ENCODE peak calls at places on chromosomes 11 and 22, in four cellular contexts. S is IMR-90, V is neuronal stem cell, X is mesenchymal stem cell. G is an unnamed sample.

GRCh38 chr11:20000393-20001134 is 159.7 kb downstream of the DBX1 start:
- DNase-seq in S (no peak), V (peak; percentile 87), X (peak; percentile 71), G (peak; percentile 96)

GRCh38 chr11:1194977-1195689 is 27.7 kb upstream of the MUC5B start:
- DNase-seq in S (no peak), V (no peak), X (no peak), G (no peak)

GRCh38 chr11:134684576-134684975 is 272.5 kb upstream of the B3GAT1 start:
- DNase-seq in S (no peak), V (no peak), X (no peak), G (no peak)

GRCh38 chr11:47296045-47296444 is 26.1 kb downstream of the MADD start:
- DNase-seq in S (peak; percentile 12), V (no peak), X (no peak), G (no peak)

GRCh38 chr22:46845281-46846153 is 83.1 kb downstream of the TBC1D22A start:
- DNase-seq in S (peak; percentile 63), V (no peak), X (peak; percentile 27), G (no peak)

GRCh38 chr22:23450434-23450795 is 129.7 kb downstream of the IGLL1 start:
- DNase-seq in S (no peak), V (no peak), X (no peak), G (no peak)

GRCh38 chr11:12216542-12217422 is 106.4 kb downstream of the MICAL2 start:
- DNase-seq in S (peak; percentile 36), V (no peak), X (peak; percentile 35), G (no peak)

GRCh38 chr22:29307658-29308147 is 1.3 kb downstream of the GAS2L1 start:
- DNase-seq in S (no peak), V (no peak), X (no peak), G (no peak)

GRCh38 chr22:43620197-43620596 is 191.9 kb downstream of the EFCAB6 start:
- DNase-seq in S (no peak), V (no peak), X (no peak), G (no peak)

GRCh38 chr22:30245181-30245984 is 1.2 kb downstream of the LIF start:
- DNase-seq in S (no peak), V (no peak), X (no peak), G (peak; percentile 63)

GRCh38 chr22:35589736-35590079 is 27.4 kb downstream of the MB start:
- DNase-seq in S (no peak), V (no peak), X (no peak), G (no peak)

GRCh38 chr22:32699686-32700085 is 101.8 kb upstream of the TIMP3 start:
- DNase-seq in S (no peak), V (no peak), X (no peak), G (no peak)

GRCh38 chr11:21625982-21626381 is 566.9 kb upstream of the ANO5 start:
- DNase-seq in S (no peak), V (no peak), X (no peak), G (no peak)

GRCh38 chr11:64743591-64744543 is at the start of gene RASGRP2:
- DNase-seq in S (no peak), V (no peak), X (peak; percentile 40), G (peak; percentile 85)

GRCh38 chr22:23060612-23061400 is 9.5 kb upstream of the GNAZ start:
- DNase-seq in S (no peak), V (no peak), X (no peak), G (no peak)

GRCh38 chr22:24496661-24497060 is 1.5 kb downstream of the UPB1 start:
- DNase-seq in S (no peak), V (no peak), X (no peak), G (no peak)

GRCh38 chr11:6925636-6926207 is 504 bp upstream of the ZNF215 start:
- DNase-seq in S (peak; percentile 16), V (no peak), X (peak; percentile 41), G (peak; percentile 52)

GRCh38 chr11:27716850-27717249 is 16.6 kb upstream of the BDNF start:
- DNase-seq in S (peak; percentile 71), V (no peak), X (peak; percentile 69), G (no peak)

GRCh38 chr11:111633248-111633647 is 31.0 kb downstream of the SIK2 start:
- DNase-seq in S (no peak), V (no peak), X (no peak), G (no peak)

GRCh38 chr11:10606536-10607208 is 38.2 kb upstream of the LYVE1 start:
- DNase-seq in S (peak; percentile 86), V (no peak), X (peak; percentile 81), G (no peak)

GRCh38 chr11:110763249-110764011 is 51.2 kb upstream of the ARHGAP20 start:
- DNase-seq in S (peak; percentile 80), V (no peak), X (peak; percentile 40), G (no peak)

GRCh38 chr22:31179345-31179744 is 19.4 kb downstream of the RNF185 start:
- DNase-seq in S (peak; percentile 23), V (no peak), X (peak; percentile 8), G (no peak)

GRCh38 chr11:110091995-110092576 is 1.1 kb upstream of the ZC3H12C start:
- DNase-seq in S (no peak), V (no peak), X (no peak), G (no peak)

GRCh38 chr22:25202290-25202921 is 2.7 kb downstream of the CRYBB3 start:
- DNase-seq in S (peak; percentile 43), V (peak; percentile 71), X (peak; percentile 60), G (peak; percentile 82)

GRCh38 chr11:70126494-70126893 is 48.4 kb downstream of the ANO1 start:
- DNase-seq in S (no peak), V (no peak), X (no peak), G (no peak)

GRCh38 chr11:44246726-44247125 is 63.2 kb downstream of the ALX4 start:
- DNase-seq in S (no peak), V (no peak), X (no peak), G (no peak)

GRCh38 chr22:25134028-25134427 is 65.6 kb upstream of the CRYBB3 start:
- DNase-seq in S (no peak), V (no peak), X (no peak), G (no peak)

GRCh38 chr11:111422494-111423249 is 43.6 kb upstream of the POU2AF1 start:
- DNase-seq in S (peak; percentile 26), V (peak; percentile 61), X (peak; percentile 33), G (peak; percentile 88)

GRCh38 chr11:106473089-106473722 is 395.7 kb downstream of the AASDHPPT start:
- DNase-seq in S (peak; percentile 61), V (no peak), X (no peak), G (no peak)

GRCh38 chr11:65215441-65216076 is 33.8 kb downstream of the CAPN1 start:
- DNase-seq in S (no peak), V (no peak), X (no peak), G (no peak)

GRCh38 chr11:14905104-14906033 is 13.3 kb upstream of the CYP2R1 start:
- DNase-seq in S (peak; percentile 10), V (no peak), X (peak; percentile 34), G (peak; percentile 90)

GRCh38 chr11:102589047-102589459 is 36.1 kb downstream of the MMP20 start:
- DNase-seq in S (no peak), V (no peak), X (no peak), G (no peak)

GRCh38 chr22:36873614-36874308 is 13.0 kb downstream of the NCF4 start:
- DNase-seq in S (peak; percentile 45), V (no peak), X (peak; percentile 64), G (peak; percentile 50)

GRCh38 chr11:101453682-101454081 is 130.1 kb downstream of the TRPC6 start:
- DNase-seq in S (peak; percentile 73), V (no peak), X (no peak), G (no peak)

GRCh38 chr11:130698174-130698573 is 218.1 kb downstream of the SNX19 start:
- DNase-seq in S (no peak), V (no peak), X (no peak), G (no peak)

GRCh38 chr11:68044898-68045351 is 6.1 kb downstream of the TCIRG1 start:
- DNase-seq in S (no peak), V (no peak), X (no peak), G (peak; percentile 24)
- H4K8ac ChIP-seq in S (no peak overlapping the region), V (no peak overlapping the region), X (no peak overlapping the region), G (no peak overlapping the region)

DNA sequence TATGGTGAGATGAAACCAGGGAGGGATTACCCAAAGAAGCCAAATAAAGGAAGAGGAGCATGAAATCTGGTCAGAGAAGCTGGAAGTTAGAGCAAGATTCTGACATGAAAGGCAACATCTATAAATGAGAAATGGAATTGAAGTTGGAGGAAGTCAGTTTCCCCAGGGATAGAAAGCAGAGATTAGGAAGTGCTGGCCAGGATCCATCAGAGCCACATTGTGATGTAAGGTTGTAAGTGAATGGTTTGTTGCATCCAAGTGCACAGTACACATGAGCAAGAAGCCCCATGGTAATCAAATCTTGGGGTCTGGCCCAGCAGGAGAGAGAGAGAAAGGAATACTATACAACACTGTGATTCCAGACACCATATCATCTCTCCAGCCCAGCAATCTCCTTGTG is 6.6 kb upstream of the NLRP10 start:
- DNase-seq in S (no peak), V (no peak), X (no peak), G (no peak)
- H2BK15ac ChIP-seq in S (peak overlapping the region; percentile 90), V (no peak overlapping the region), X (no peak overlapping the region), G (no peak overlapping the region)

GRCh38 chr22:39526736-39527171 is 5.8 kb downstream of the RPS19BP1 start:
- DNase-seq in S (no peak), V (no peak), X (peak; percentile 20), G (no peak)

GRCh38 chr22:39525658-39525975 is 5.3 kb downstream of the ATF4 start:
- DNase-seq in S (no peak), V (no peak), X (peak; percentile 3), G (no peak)

GRCh38 chr22:39524753-39525657 is 4.6 kb downstream of the ATF4 start:
- DNase-seq in S (no peak), V (no peak), X (peak; percentile 19), G (no peak)

GRCh38 chr22:39522567-39523300 is 2.4 kb downstream of the ATF4 start:
- DNase-seq in S (peak; percentile 66), V (no peak), X (peak; percentile 57), G (no peak)

DNA sequence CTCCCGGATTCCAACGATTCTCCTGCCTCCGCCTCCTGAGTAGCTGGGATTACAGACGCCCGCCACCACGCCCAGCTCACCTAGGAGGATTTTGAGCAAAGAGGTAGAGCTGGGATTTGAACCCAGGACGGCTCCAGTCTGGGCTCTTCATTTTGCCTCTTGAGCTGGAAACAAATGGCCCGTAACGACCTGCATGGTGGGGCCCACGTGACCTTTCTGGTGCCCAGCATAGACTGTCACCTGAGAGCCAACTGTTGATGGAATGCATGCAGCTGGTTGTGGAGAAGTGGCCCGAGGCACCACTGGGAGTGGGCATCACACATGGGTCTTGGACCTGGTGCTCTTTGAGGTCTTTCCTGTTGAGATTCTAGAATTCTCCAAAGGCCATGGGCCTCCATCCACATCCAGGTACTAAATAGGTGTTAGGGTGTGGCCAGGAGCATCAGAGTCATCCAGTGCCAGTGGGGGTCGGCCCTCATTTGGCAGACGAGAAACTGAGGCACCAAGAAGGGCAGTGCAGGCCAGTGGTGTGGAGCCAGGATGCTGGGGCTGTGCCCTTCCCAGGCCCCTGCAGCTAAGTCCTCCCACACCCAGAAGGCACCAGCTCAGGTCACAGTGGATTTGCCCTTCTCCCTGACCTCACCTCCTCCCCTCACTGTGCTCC is 3.9 kb downstream of the ATF4 start:
- DNase-seq in S (no peak), V (no peak), X (peak; percentile 22), G (no peak)
- H4K8ac ChIP-seq in S (no peak overlapping the region), V (no peak overlapping the region), X (no peak overlapping the region), G (no peak overlapping the region)

GRCh38 chr11:45412521-45412920 is 126.4 kb upstream of the SYT13 start:
- DNase-seq in S (no peak), V (no peak), X (no peak), G (no peak)
- H2BK15ac ChIP-seq in S (no peak overlapping the region), V (no peak overlapping the region), X (no peak overlapping the region), G (no peak overlapping the region)

GRCh38 chr11:116808262-116809175 is 14.6 kb downstream of the APOA4 start:
- DNase-seq in S (peak; percentile 32), V (no peak), X (no peak), G (no peak)
- H4K8ac ChIP-seq in S (no peak overlapping the region), V (no peak overlapping the region), X (no peak overlapping the region), G (no peak overlapping the region)

GRCh38 chr11:67745181-67745726 is 70.8 kb upstream of the ALDH3B2 start:
- DNase-seq in S (no peak), V (no peak), X (no peak), G (no peak)
- H2BK15ac ChIP-seq in S (no peak overlapping the region), V (no peak overlapping the region), X (no peak overlapping the region), G (no peak overlapping the region)